ENCODE peak calls at places on chromosomes 2 and 18, in ten cellular contexts. X is coronary artery, N is fibroblast of pulmonary artery, T is AG04449, Z is cardiac fibroblast, K is B cell, M is dorsolateral prefrontal cortex, C is psoas muscle, A is ovary, B is spleen. L is an unnamed sample.

GRCh38 chr2:241095594-241096290 is 6.3 kb downstream of the MTERF4 start:
- DNase-seq in X (peak), N (no peak), T (no peak), Z (no peak), K (no peak), M (no peak), C (no peak), A (no peak), B (no peak), L (no peak)

GRCh38 chr18:77617681-77618080 is 368.0 kb downstream of the GALR1 start:
- DNase-seq in X (no peak), N (no peak), T (no peak), Z (no peak), K (no peak), M (no peak), C (no peak), A (no peak), B (no peak), L (no peak)

GRCh38 chr2:24766609-24767008 is 26.6 kb downstream of the PTRHD1 start:
- DNase-seq in X (no peak), N (no peak), T (no peak), Z (no peak), K (no peak), M (no peak), C (no peak), A (no peak), B (no peak), L (no peak)

GRCh38 chr2:127810156-127810636 is 775 bp downstream of the WDR33 start:
- DNase-seq in X (no peak), N (peak), T (no peak), Z (peak), K (no peak), M (no peak), C (no peak), A (no peak), B (no peak), L (no peak)

GRCh38 chr18:57780318-57781127 is 22.6 kb downstream of the ATP8B1 start:
- DNase-seq in X (no peak), N (peak), T (peak), Z (peak), K (no peak), M (no peak), C (no peak), A (no peak), B (no peak), L (no peak)

GRCh38 chr2:10305254-10305635 is 2.5 kb downstream of the HPCAL1 start:
- DNase-seq in X (no peak), N (no peak), T (no peak), Z (no peak), K (no peak), M (no peak), C (no peak), A (no peak), B (no peak), L (no peak)

GRCh38 chr2:72927066-72927465 is 9.7 kb downstream of the EMX1 start:
- DNase-seq in X (no peak), N (no peak), T (no peak), Z (no peak), K (no peak), M (no peak), C (no peak), A (no peak), B (no peak), L (no peak)

GRCh38 chr2:226756131-226756530 is 43.5 kb downstream of the IRS1 start:
- DNase-seq in X (no peak), N (peak), T (no peak), Z (peak), K (no peak), M (no peak), C (no peak), A (no peak), B (no peak), L (peak)

GRCh38 chr18:59459352-59460059 is 100.4 kb upstream of the LMAN1 start:
- DNase-seq in X (no peak), N (peak), T (no peak), Z (peak), K (peak), M (no peak), C (no peak), A (no peak), B (no peak), L (peak)

GRCh38 chr2:66531156-66531555 is 96.2 kb downstream of the MEIS1 start:
- DNase-seq in X (no peak), N (no peak), T (no peak), Z (peak), K (no peak), M (no peak), C (no peak), A (no peak), B (no peak), L (peak)

GRCh38 chr2:197269173-197269572 is 41.4 kb downstream of the ANKRD44 start:
- DNase-seq in X (no peak), N (peak), T (no peak), Z (peak), K (no peak), M (no peak), C (no peak), A (no peak), B (no peak), L (no peak)

GRCh38 chr2:26477911-26478253 is at the start of gene OTOF:
- DNase-seq in X (no peak), N (peak), T (peak), Z (peak), K (no peak), M (no peak), C (peak), A (peak), B (no peak), L (no peak)

GRCh38 chr18:48992791-48993555 is 42.2 kb upstream of the SMAD7 start:
- DNase-seq in X (no peak), N (no peak), T (no peak), Z (no peak), K (peak), M (no peak), C (peak), A (no peak), B (peak), L (no peak)

GRCh38 chr18:44799422-44800421 is 119.0 kb downstream of the SETBP1 start:
- DNase-seq in X (no peak), N (no peak), T (no peak), Z (no peak), K (no peak), M (no peak), C (no peak), A (no peak), B (no peak), L (no peak)

GRCh38 chr2:233816771-233817170 is 37.6 kb downstream of the HJURP start:
- DNase-seq in X (peak), N (no peak), T (no peak), Z (no peak), K (no peak), M (peak), C (no peak), A (no peak), B (peak), L (no peak)

GRCh38 chr2:71813801-71814470 is 333.7 kb downstream of the CYP26B1 start:
- DNase-seq in X (peak), N (no peak), T (no peak), Z (no peak), K (no peak), M (no peak), C (no peak), A (no peak), B (no peak), L (no peak)

GRCh38 chr18:711330-711692 is 1.1 kb downstream of the ENOSF1 start:
- DNase-seq in X (no peak), N (no peak), T (no peak), Z (no peak), K (no peak), M (no peak), C (no peak), A (no peak), B (no peak), L (no peak)

GRCh38 chr2:113233593-113234550 is 44.8 kb downstream of the PAX8 start:
- DNase-seq in X (no peak), N (peak), T (no peak), Z (peak), K (no peak), M (no peak), C (peak), A (no peak), B (no peak), L (peak)
- TF ChIP-seq CTCF in X (no peak), N (peak), T (peak), Z (peak), K (no peak), M (no peak), C (no peak), A (no peak), B (no peak), L (peak)

DNA sequence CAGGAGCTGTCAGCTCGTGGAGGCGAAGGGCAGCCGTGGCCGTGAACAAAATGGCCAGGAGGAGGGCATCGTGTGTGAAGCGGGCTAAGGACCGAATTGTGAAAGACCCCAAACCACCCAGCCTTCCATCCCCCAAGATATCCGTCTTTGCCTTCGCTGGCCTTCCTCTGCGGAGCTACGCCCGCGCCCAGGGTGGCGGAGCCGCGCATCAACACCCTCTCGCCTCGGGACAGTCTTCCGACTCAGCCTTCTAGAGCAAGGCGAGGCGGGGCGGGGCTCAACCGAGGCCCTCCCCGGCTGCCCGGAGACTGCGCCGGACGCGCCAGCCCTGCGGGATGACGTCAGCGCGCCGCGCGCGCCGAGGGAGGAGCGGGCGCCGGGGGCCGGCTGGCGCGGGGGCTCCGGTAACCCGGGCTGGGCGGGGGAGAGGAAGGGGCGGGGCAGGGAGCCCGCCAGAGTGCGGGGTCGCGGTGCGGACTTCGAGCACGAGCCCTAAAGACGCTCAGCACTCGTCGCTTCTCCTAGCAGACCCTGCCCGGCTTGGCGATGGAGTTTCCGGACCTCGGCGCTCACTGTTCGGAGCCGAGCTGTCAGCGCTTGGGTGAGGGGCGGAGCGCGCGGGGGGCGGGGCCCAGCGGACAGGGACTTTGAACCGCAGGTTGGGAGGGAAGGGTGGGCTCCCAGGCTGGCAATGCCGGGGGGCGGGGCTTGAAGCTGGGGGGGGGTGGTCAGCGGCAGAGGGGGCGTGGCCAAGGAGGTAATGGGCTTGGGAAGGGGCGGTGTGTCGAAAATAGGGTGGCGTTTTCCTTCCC is at the start of gene ZFAND2B:
- DNase-seq in X (peak), N (peak), T (no peak), Z (peak), K (peak), M (peak), C (peak), A (peak), B (peak), L (peak)
- TF ChIP-seq CTCF in X (no peak), N (peak), T (no peak), Z (peak), K (no peak), M (peak), C (peak), A (peak), B (no peak), L (no peak)

GRCh38 chr2:50077190-50077589 is 922.9 kb upstream of the FSHR start:
- DNase-seq in X (no peak), N (no peak), T (no peak), Z (no peak), K (no peak), M (no peak), C (no peak), A (no peak), B (no peak), L (no peak)
- TF ChIP-seq CTCF in X (no peak), N (no peak), T (no peak), Z (no peak), K (no peak), M (no peak), C (no peak), A (no peak), B (no peak), L (no peak)

DNA sequence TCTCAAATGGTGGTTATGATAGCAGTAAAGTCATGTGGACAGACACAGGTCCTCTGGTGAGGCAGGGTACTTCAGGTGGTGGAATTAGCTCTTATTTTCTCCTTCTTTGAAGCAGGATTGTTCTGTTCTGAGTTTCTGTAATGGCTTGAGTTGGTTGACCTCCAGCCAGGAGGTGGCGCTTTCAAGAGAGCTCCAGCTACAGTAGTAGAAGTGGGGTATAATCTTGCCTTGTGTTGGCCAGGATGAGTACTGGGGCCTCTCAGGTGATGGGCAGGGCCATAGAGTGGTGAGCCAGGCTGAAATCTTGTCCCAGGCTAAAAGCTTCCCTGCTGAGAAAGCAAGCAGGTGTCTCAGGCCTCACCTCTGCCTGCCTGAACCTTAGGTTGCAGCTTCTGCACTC is 52.5 kb upstream of the CSRNP3 start:
- DNase-seq in X (no peak), N (no peak), T (no peak), Z (no peak), K (no peak), M (no peak), C (no peak), A (no peak), B (no peak), L (no peak)
- TF ChIP-seq CTCF in X (no peak), N (no peak), T (no peak), Z (no peak), K (no peak), M (no peak), C (no peak), A (no peak), B (no peak), L (peak)

DNA sequence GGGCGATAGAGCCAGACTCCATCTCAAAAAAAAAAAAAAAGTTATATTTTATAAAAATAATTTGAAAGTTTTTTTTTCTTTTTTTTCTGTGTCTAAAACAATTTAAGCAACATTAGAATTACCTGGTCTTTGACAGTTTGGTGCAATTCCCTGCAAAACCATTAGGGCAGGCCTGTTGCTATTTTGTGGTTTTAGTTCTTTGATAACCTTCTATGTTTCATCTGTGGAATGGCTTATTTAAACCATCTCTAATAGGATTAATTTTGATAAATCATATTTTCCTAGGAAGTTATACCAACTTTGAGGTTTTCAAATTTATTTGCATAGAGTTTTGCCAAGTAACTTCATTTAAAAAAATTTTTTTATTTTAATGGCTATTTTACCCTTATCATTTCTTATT is 141.2 kb upstream of the TWIST2 start:
- DNase-seq in X (no peak), N (no peak), T (no peak), Z (no peak), K (no peak), M (no peak), C (no peak), A (no peak), B (no peak), L (no peak)
- TF ChIP-seq CTCF in X (no peak), N (peak), T (peak), Z (peak), K (no peak), M (no peak), C (peak), A (no peak), B (no peak), L (no peak)

GRCh38 chr2:43239981-43240761 is 13.8 kb upstream of the ZFP36L2 start:
- DNase-seq in X (no peak), N (no peak), T (no peak), Z (no peak), K (peak), M (no peak), C (no peak), A (no peak), B (no peak), L (no peak)
- TF ChIP-seq CTCF in X (no peak), N (no peak), T (no peak), Z (peak), K (no peak), M (no peak), C (peak), A (no peak), B (no peak), L (peak)

GRCh38 chr18:26157326-26157725 is 23.7 kb downstream of the PSMA8 start:
- DNase-seq in X (no peak), N (no peak), T (no peak), Z (no peak), K (no peak), M (no peak), C (no peak), A (no peak), B (no peak), L (no peak)

GRCh38 chr18:26164571-26164970 is 30.9 kb downstream of the PSMA8 start:
- DNase-seq in X (no peak), N (no peak), T (no peak), Z (no peak), K (no peak), M (no peak), C (no peak), A (no peak), B (no peak), L (no peak)

DNA sequence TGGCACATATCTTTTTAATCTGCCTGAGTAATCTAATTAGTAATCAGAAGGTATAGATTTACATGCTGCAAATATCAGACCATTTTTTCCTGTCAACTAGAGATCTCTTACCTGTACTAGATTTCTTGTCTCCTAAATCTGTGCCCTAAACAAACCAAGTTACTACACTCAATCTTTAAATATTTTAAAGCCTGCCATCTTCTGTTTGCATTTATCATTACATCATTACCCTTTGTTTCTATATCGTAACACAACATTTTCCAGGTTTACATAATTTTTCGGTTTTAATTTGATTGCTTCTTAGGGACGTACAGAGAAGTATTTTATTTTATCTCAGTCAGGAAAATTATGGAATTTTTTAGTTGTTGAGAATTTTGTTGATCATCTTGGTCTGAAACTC is 25.7 kb downstream of the PSMA8 start:
- DNase-seq in X (no peak), N (peak), T (no peak), Z (peak), K (no peak), M (no peak), C (no peak), A (no peak), B (no peak), L (no peak)
- TF ChIP-seq CTCF in X (no peak), N (peak), T (no peak), Z (no peak), K (peak), M (peak), C (no peak), A (no peak), B (no peak), L (no peak)

GRCh38 chr2:35428548-35428947 is 927.0 kb upstream of the CRIM1 start:
- DNase-seq in X (no peak), N (peak), T (no peak), Z (peak), K (no peak), M (peak), C (no peak), A (no peak), B (no peak), L (peak)
- TF ChIP-seq CTCF in X (no peak), N (peak), T (peak), Z (peak), K (peak), M (peak), C (peak), A (no peak), B (no peak), L (peak)

L was measured in HepG2.